ENCODE peak calls at places on chromosome 16, in nine cellular contexts. W, M, S, E, H, B, P, X and L are unnamed samples.

GRCh38 chr16:85490971-85491771 is 122.0 kb upstream of the GSE1 start:
- DNase-seq in W (no peak), M (peak), S (peak), E (peak), H (no peak), B (no peak), P (no peak), X (no peak), L (no peak)

GRCh38 chr16:52861614-52862022 is 191.1 kb downstream of the CHD9NB start:
- DNase-seq in W (no peak), M (no peak), S (no peak), E (no peak), H (no peak), B (peak), P (no peak), X (no peak), L (no peak)

GRCh38 chr16:19858006-19858653 is 26.5 kb downstream of the GPRC5B start:
- DNase-seq in W (peak), M (no peak), S (no peak), E (no peak), H (no peak), B (peak), P (no peak), X (no peak), L (no peak)

GRCh38 chr16:81675662-81676535 is 103.2 kb upstream of the PLCG2 start:
- DNase-seq in W (no peak), M (no peak), S (no peak), E (no peak), H (no peak), B (no peak), P (no peak), X (no peak), L (no peak)

GRCh38 chr16:67537636-67538591 is 9.3 kb downstream of the RIPOR1 start:
- DNase-seq in W (no peak), M (peak), S (peak), E (peak), H (no peak), B (no peak), P (peak), X (peak), L (peak)

GRCh38 chr16:4314532-4315184 is 1.2 kb upstream of the GLIS2 start:
- DNase-seq in W (peak), M (no peak), S (no peak), E (no peak), H (peak), B (peak), P (peak), X (no peak), L (no peak)

GRCh38 chr16:51900221-51900780 is 646.6 kb downstream of the TOX3 start:
- DNase-seq in W (no peak), M (no peak), S (no peak), E (no peak), H (no peak), B (no peak), P (no peak), X (no peak), L (no peak)

GRCh38 chr16:63289834-63290460 is 1253.7 kb upstream of the CDH8 start:
- DNase-seq in W (peak), M (no peak), S (no peak), E (no peak), H (peak), B (peak), P (no peak), X (no peak), L (no peak)

GRCh38 chr16:8961811-8962390 is 1.8 kb downstream of the USP7 start:
- DNase-seq in W (no peak), M (no peak), S (no peak), E (no peak), H (no peak), B (no peak), P (no peak), X (no peak), L (no peak)

GRCh38 chr16:11093578-11094074 is 149.3 kb downstream of the CLEC16A start:
- DNase-seq in W (no peak), M (no peak), S (no peak), E (no peak), H (no peak), B (no peak), P (no peak), X (no peak), L (no peak)

GRCh38 chr16:65176603-65177002 is 54.7 kb upstream of the CDH11 start:
- DNase-seq in W (peak), M (no peak), S (no peak), E (no peak), H (peak), B (no peak), P (peak), X (peak), L (no peak)

GRCh38 chr16:10261077-10261476 is 78.8 kb upstream of the GRIN2A start:
- DNase-seq in W (no peak), M (no peak), S (no peak), E (no peak), H (no peak), B (no peak), P (no peak), X (no peak), L (no peak)

GRCh38 chr16:4381072-4381934 is 9.7 kb downstream of the VASN start:
- DNase-seq in W (no peak), M (no peak), S (no peak), E (no peak), H (no peak), B (no peak), P (no peak), X (peak), L (no peak)

GRCh38 chr16:22848451-22848850 is 34.5 kb downstream of the HS3ST2 start:
- DNase-seq in W (no peak), M (no peak), S (no peak), E (no peak), H (no peak), B (no peak), P (no peak), X (no peak), L (no peak)

GRCh38 chr16:57165923-57166322 is 19.9 kb downstream of the PSME3IP1 start:
- DNase-seq in W (peak), M (no peak), S (no peak), E (no peak), H (peak), B (peak), P (no peak), X (no peak), L (no peak)

GRCh38 chr16:27746076-27746855 is 196.3 kb downstream of the KATNIP start:
- DNase-seq in W (no peak), M (no peak), S (no peak), E (no peak), H (no peak), B (no peak), P (no peak), X (no peak), L (no peak)

GRCh38 chr16:2511128-2511785 is 2.5 kb upstream of the ATP6V0C start:
- DNase-seq in W (peak), M (no peak), S (no peak), E (no peak), H (peak), B (no peak), P (peak), X (peak), L (peak)

GRCh38 chr16:11251525-11252481 is 4.2 kb downstream of the SOCS1 start:
- DNase-seq in W (peak), M (peak), S (peak), E (peak), H (peak), B (no peak), P (no peak), X (no peak), L (no peak)

GRCh38 chr16:66689282-66689681 is 7.3 kb downstream of the CMTM4 start:
- DNase-seq in W (no peak), M (no peak), S (no peak), E (no peak), H (no peak), B (no peak), P (no peak), X (no peak), L (no peak)

GRCh38 chr16:17515421-17516210 is 44.9 kb upstream of the XYLT1 start:
- DNase-seq in W (peak), M (no peak), S (no peak), E (no peak), H (peak), B (no peak), P (peak), X (no peak), L (no peak)

GRCh38 chr16:30744146-30744545 is 4.1 kb upstream of the PHKG2 start:
- DNase-seq in W (no peak), M (no peak), S (no peak), E (no peak), H (no peak), B (no peak), P (no peak), X (no peak), L (no peak)